ENCODE peak calls at places on chromosome 14, in seven cellular contexts. G is A549, C is astrocyte, I is NCI-H524, N is SW480, V is testis, X is GM03348. L is an unnamed sample.

GRCh38 chr14:89540009-89540829 is 123.2 kb upstream of the FOXN3 start:
- DNase-seq in G (no peak), C (peak), I (no peak), N (no peak), V (no peak), X (no peak), L (no peak)

GRCh38 chr14:58488550-58488949 is 61.0 kb downstream of the KIAA0586 start:
- DNase-seq in G (no peak), C (peak), I (no peak), N (no peak), V (no peak), X (peak), L (peak)

GRCh38 chr14:73427516-73428264 is 30.7 kb downstream of the NUMB start:
- DNase-seq in G (no peak), C (no peak), I (no peak), N (no peak), V (no peak), X (no peak), L (no peak)

GRCh38 chr14:24425704-24426103 is 3.8 kb downstream of the CBLN3 start:
- DNase-seq in G (peak), C (peak), I (no peak), N (no peak), V (no peak), X (peak), L (no peak)

GRCh38 chr14:74627071-74627470 is 15.0 kb upstream of the LTBP2 start:
- DNase-seq in G (no peak), C (no peak), I (no peak), N (no peak), V (no peak), X (no peak), L (no peak)

GRCh38 chr14:103160321-103161053 is 37.2 kb downstream of the TNFAIP2 start:
- DNase-seq in G (no peak), C (no peak), I (no peak), N (no peak), V (no peak), X (no peak), L (no peak)

GRCh38 chr14:51297066-51297465 is 57.0 kb downstream of the TMX1 start:
- DNase-seq in G (no peak), C (no peak), I (no peak), N (no peak), V (no peak), X (no peak), L (no peak)

GRCh38 chr14:84523746-84524145 is 1006.2 kb upstream of the FLRT2 start:
- DNase-seq in G (no peak), C (no peak), I (no peak), N (no peak), V (no peak), X (no peak), L (no peak)

GRCh38 chr14:95307402-95308041 is 12.2 kb downstream of the CLMN start:
- DNase-seq in G (no peak), C (no peak), I (no peak), N (no peak), V (no peak), X (no peak), L (no peak)

GRCh38 chr14:104893435-104894207 is 28.6 kb downstream of the CEP170B start:
- DNase-seq in G (no peak), C (no peak), I (no peak), N (peak), V (no peak), X (no peak), L (no peak)

GRCh38 chr14:78709795-78710569 is 539.8 kb downstream of the NRXN3 start:
- DNase-seq in G (no peak), C (no peak), I (no peak), N (no peak), V (no peak), X (no peak), L (no peak)

GRCh38 chr14:53894456-53894855 is 62.2 kb downstream of the BMP4 start:
- DNase-seq in G (no peak), C (peak), I (no peak), N (peak), V (no peak), X (peak), L (no peak)

GRCh38 chr14:37443461-37443860 is 151.6 kb downstream of the FOXA1 start:
- DNase-seq in G (no peak), C (peak), I (no peak), N (no peak), V (no peak), X (no peak), L (no peak)

GRCh38 chr14:52068741-52069616 is at the start of gene NID2:
- DNase-seq in G (peak), C (peak), I (peak), N (no peak), V (peak), X (peak), L (peak)

GRCh38 chr14:28596336-28596735 is 170.3 kb upstream of the FOXG1 start:
- DNase-seq in G (peak), C (peak), I (no peak), N (no peak), V (no peak), X (no peak), L (no peak)

GRCh38 chr14:99389171-99389826 is 91.4 kb downstream of the SETD3 start:
- DNase-seq in G (peak), C (no peak), I (peak), N (peak), V (peak), X (peak), L (peak)

GRCh38 chr14:38047518-38047917 is 160.2 kb upstream of the SSTR1 start:
- DNase-seq in G (no peak), C (no peak), I (no peak), N (no peak), V (no peak), X (no peak), L (no peak)

GRCh38 chr14:90034156-90034555 is 27.6 kb upstream of the KCNK13 start:
- DNase-seq in G (no peak), C (no peak), I (no peak), N (no peak), V (no peak), X (no peak), L (no peak)

GRCh38 chr14:90396342-90397339 is at the start of gene CALM1:
- DNase-seq in G (peak), C (peak), I (peak), N (peak), V (peak), X (peak), L (peak)

GRCh38 chr14:71089974-71090373 is 182.7 kb downstream of the PCNX1 start:
- DNase-seq in G (no peak), C (peak), I (no peak), N (no peak), V (no peak), X (peak), L (no peak)

GRCh38 chr14:51224551-51224950 is 15.5 kb upstream of the TMX1 start:
- DNase-seq in G (no peak), C (peak), I (no peak), N (no peak), V (no peak), X (peak), L (no peak)

GRCh38 chr14:57686317-57686716 is 179.6 kb downstream of the SLC35F4 start:
- DNase-seq in G (no peak), C (no peak), I (no peak), N (no peak), V (no peak), X (no peak), L (no peak)

GRCh38 chr14:101965796-101966718 is 1.7 kb downstream of the DYNC1H1 start:
- DNase-seq in G (peak), C (no peak), I (no peak), N (peak), V (no peak), X (no peak), L (no peak)

GRCh38 chr14:102474934-102475333 is 34.6 kb downstream of the ANKRD9 start:
- DNase-seq in G (no peak), C (peak), I (peak), N (no peak), V (peak), X (peak), L (no peak)